ENCODE peak calls at places on chromosomes 4 and X, in four cellular contexts. One of them, this sample, is unnamed.

GRCh38 chr4:153205028-153205648 is 895 bp downstream of the TRIM2 start:
- DNase-seq in body of pancreas: peak
- DNase-seq in epithelial cell of prostate: no peak
- DNase-seq in PC-3: peak
- DNase-seq in this sample: no peak

GRCh38 chrX:141814213-141814857 is 23.8 kb upstream of the MAGEC3 start:
- DNase-seq in body of pancreas: peak
- DNase-seq in epithelial cell of prostate: no peak
- DNase-seq in PC-3: peak
- DNase-seq in this sample: no peak

GRCh38 chrX:48826135-48826875 is at the start of gene ERAS:
- DNase-seq in body of pancreas: no peak
- DNase-seq in epithelial cell of prostate: no peak
- DNase-seq in PC-3: no peak
- DNase-seq in this sample: no peak

GRCh38 chr4:151753056-151753455 is 7.8 kb downstream of the GATB start:
- DNase-seq in body of pancreas: no peak
- DNase-seq in epithelial cell of prostate: peak
- DNase-seq in PC-3: peak
- DNase-seq in this sample: peak

GRCh38 chr4:75555294-75556164 is at the start of gene ODAPH:
- DNase-seq in body of pancreas: no peak
- DNase-seq in epithelial cell of prostate: peak
- DNase-seq in PC-3: peak
- DNase-seq in this sample: peak

GRCh38 chr4:169251291-169252235 is 19.2 kb downstream of the SH3RF1 start:
- DNase-seq in body of pancreas: no peak
- DNase-seq in epithelial cell of prostate: no peak
- DNase-seq in PC-3: peak
- DNase-seq in this sample: no peak

GRCh38 chr4:128249787-128250668 is 37.6 kb downstream of the PGRMC2 start:
- DNase-seq in body of pancreas: no peak
- DNase-seq in epithelial cell of prostate: no peak
- DNase-seq in PC-3: peak
- DNase-seq in this sample: no peak

GRCh38 chr4:185204238-185204910 is 574 bp upstream of the CFAP97 start:
- DNase-seq in body of pancreas: no peak
- DNase-seq in epithelial cell of prostate: no peak
- DNase-seq in PC-3: peak
- DNase-seq in this sample: peak

GRCh38 chr4:73726000-73726399 is 14.4 kb upstream of the CXCL8 start:
- DNase-seq in body of pancreas: peak
- DNase-seq in epithelial cell of prostate: no peak
- DNase-seq in PC-3: peak
- DNase-seq in this sample: peak

GRCh38 chr4:57098945-57099344 is 11.2 kb downstream of the IGFBP7 start:
- DNase-seq in body of pancreas: no peak
- DNase-seq in epithelial cell of prostate: no peak
- DNase-seq in PC-3: no peak
- DNase-seq in this sample: no peak

GRCh38 chr4:151431728-151432127 is 22.8 kb downstream of the FHIP1A start:
- DNase-seq in body of pancreas: no peak
- DNase-seq in epithelial cell of prostate: no peak
- DNase-seq in PC-3: no peak
- DNase-seq in this sample: no peak

GRCh38 chr4:147829401-147830101 is 97.7 kb downstream of the ARHGAP10 start:
- DNase-seq in body of pancreas: peak
- DNase-seq in epithelial cell of prostate: no peak
- DNase-seq in PC-3: no peak
- DNase-seq in this sample: peak

GRCh38 chr4:14054391-14054790 is 426.9 kb upstream of the BOD1L1 start:
- DNase-seq in body of pancreas: no peak
- DNase-seq in epithelial cell of prostate: no peak
- DNase-seq in PC-3: no peak
- DNase-seq in this sample: no peak

GRCh38 chr4:39472396-39472795 is 13.5 kb downstream of the LIAS start:
- DNase-seq in body of pancreas: no peak
- DNase-seq in epithelial cell of prostate: no peak
- DNase-seq in PC-3: no peak
- DNase-seq in this sample: no peak

GRCh38 chr4:177696438-177696966 is 254.3 kb upstream of the AGA start:
- DNase-seq in body of pancreas: no peak
- DNase-seq in epithelial cell of prostate: no peak
- DNase-seq in PC-3: peak
- DNase-seq in this sample: no peak

GRCh38 chr4:14096406-14096965 is 469.0 kb upstream of the BOD1L1 start:
- DNase-seq in body of pancreas: no peak
- DNase-seq in epithelial cell of prostate: no peak
- DNase-seq in PC-3: no peak
- DNase-seq in this sample: no peak

GRCh38 chr4:8099981-8100464 is 58.6 kb downstream of the ABLIM2 start:
- DNase-seq in body of pancreas: peak
- DNase-seq in epithelial cell of prostate: no peak
- DNase-seq in PC-3: no peak
- DNase-seq in this sample: no peak

DNA sequence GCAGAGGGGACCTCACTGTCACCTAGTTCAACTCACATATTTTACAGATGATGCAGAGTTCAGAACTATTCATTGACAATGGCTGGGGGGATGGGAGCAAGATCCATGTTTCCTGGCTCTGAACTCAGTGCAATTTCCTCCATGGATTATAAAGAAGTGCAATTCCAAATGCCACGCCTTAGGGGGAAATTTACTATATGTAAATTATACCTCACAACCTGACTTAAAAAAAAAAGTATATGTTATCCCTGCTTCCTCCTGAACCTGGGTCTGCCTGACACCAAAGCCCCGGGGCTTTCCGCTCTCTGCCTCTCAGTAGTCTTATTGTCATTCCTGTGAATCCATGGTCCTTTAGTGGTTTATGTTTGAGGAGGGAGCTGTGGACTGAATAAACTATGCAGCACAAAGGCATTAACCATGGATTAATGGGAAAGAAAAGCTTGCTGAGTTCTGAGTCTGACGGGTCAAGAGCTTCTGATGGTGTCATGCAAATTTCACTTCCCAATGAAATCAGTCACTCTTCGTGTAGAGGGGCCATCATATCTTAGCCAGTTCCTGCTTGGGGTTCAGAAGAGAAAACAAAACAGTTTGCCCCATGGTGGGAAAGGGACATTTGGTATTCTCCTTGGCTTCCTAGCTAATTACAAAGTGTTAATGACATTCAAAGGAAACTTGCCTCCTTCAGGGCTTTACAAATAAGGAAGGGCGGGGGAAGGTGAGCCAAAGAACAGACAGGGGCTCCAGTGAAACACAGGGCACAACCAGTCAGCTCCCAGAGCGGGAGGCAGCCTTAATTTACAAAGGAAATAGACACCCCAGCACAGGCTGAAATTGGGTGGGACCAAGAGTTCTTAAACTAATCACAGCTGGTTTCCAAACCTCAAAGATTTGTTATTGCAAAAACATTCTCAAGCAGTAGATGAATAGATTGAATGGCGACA is 14.3 kb downstream of the FAM9C start:
- DNase-seq in body of pancreas: no peak
- DNase-seq in epithelial cell of prostate: no peak
- DNase-seq in PC-3: peak
- DNase-seq in this sample: no peak
- H3K27ac ChIP-seq in body of pancreas: peak
- H3K27ac ChIP-seq in epithelial cell of prostate: peak
- H3K27ac ChIP-seq in PC-3: peak
- H3K27ac ChIP-seq in this sample: peak

GRCh38 chrX:71579136-71579989 is 1.1 kb downstream of the GCNA start:
- DNase-seq in body of pancreas: no peak
- DNase-seq in epithelial cell of prostate: no peak
- DNase-seq in PC-3: no peak
- DNase-seq in this sample: no peak

GRCh38 chrX:71577682-71578081 is 555 bp upstream of the GCNA start:
- DNase-seq in body of pancreas: no peak
- DNase-seq in epithelial cell of prostate: no peak
- DNase-seq in PC-3: no peak
- DNase-seq in this sample: no peak

GRCh38 chrX:71578253-71579135 is at the start of gene GCNA:
- DNase-seq in body of pancreas: no peak
- DNase-seq in epithelial cell of prostate: no peak
- DNase-seq in PC-3: no peak
- DNase-seq in this sample: no peak

GRCh38 chrX:71573591-71573990 is 4.6 kb upstream of the GCNA start:
- DNase-seq in body of pancreas: no peak
- DNase-seq in epithelial cell of prostate: no peak
- DNase-seq in PC-3: no peak
- DNase-seq in this sample: no peak
- H3K27ac ChIP-seq in body of pancreas: no peak
- H3K27ac ChIP-seq in epithelial cell of prostate: no peak
- H3K27ac ChIP-seq in PC-3: no peak
- H3K27ac ChIP-seq in this sample: no peak

GRCh38 chrX:150366951-150367545 is 3.9 kb downstream of the MAMLD1 start:
- DNase-seq in body of pancreas: peak
- DNase-seq in epithelial cell of prostate: no peak
- DNase-seq in PC-3: peak
- DNase-seq in this sample: no peak

GRCh38 chrX:150372756-150373155 is 9.6 kb downstream of the MAMLD1 start:
- DNase-seq in body of pancreas: no peak
- DNase-seq in epithelial cell of prostate: no peak
- DNase-seq in PC-3: no peak
- DNase-seq in this sample: no peak

GRCh38 chrX:150371877-150372276 is 8.8 kb downstream of the MAMLD1 start:
- DNase-seq in body of pancreas: no peak
- DNase-seq in epithelial cell of prostate: no peak
- DNase-seq in PC-3: no peak
- DNase-seq in this sample: no peak

GRCh38 chrX:150372280-150372679 is 9.2 kb downstream of the MAMLD1 start:
- DNase-seq in body of pancreas: no peak
- DNase-seq in epithelial cell of prostate: no peak
- DNase-seq in PC-3: no peak
- DNase-seq in this sample: no peak

GRCh38 chrX:150370589-150371312 is 7.6 kb downstream of the MAMLD1 start:
- DNase-seq in body of pancreas: no peak
- DNase-seq in epithelial cell of prostate: no peak
- DNase-seq in PC-3: no peak
- DNase-seq in this sample: no peak
- H3K27ac ChIP-seq in body of pancreas: no peak
- H3K27ac ChIP-seq in epithelial cell of prostate: no peak
- H3K27ac ChIP-seq in PC-3: no peak
- H3K27ac ChIP-seq in this sample: no peak

GRCh38 chr4:86977621-86978184 is 42.9 kb downstream of the AFF1 start:
- DNase-seq in body of pancreas: peak
- DNase-seq in epithelial cell of prostate: peak
- DNase-seq in PC-3: peak
- DNase-seq in this sample: peak
- H3K27ac ChIP-seq in body of pancreas: peak
- H3K27ac ChIP-seq in epithelial cell of prostate: peak
- H3K27ac ChIP-seq in PC-3: peak
- H3K27ac ChIP-seq in this sample: peak

GRCh38 chr4:69831270-69831627 is 28.7 kb downstream of the SULT1E1 start:
- DNase-seq in body of pancreas: no peak
- DNase-seq in epithelial cell of prostate: no peak
- DNase-seq in PC-3: no peak
- DNase-seq in this sample: no peak

GRCh38 chr4:69830529-69831269 is 29.2 kb downstream of the SULT1E1 start:
- DNase-seq in body of pancreas: peak
- DNase-seq in epithelial cell of prostate: peak
- DNase-seq in PC-3: peak
- DNase-seq in this sample: peak

GRCh38 chr4:69831646-69832325 is 28.2 kb downstream of the SULT1E1 start:
- DNase-seq in body of pancreas: peak
- DNase-seq in epithelial cell of prostate: no peak
- DNase-seq in PC-3: no peak
- DNase-seq in this sample: no peak

GRCh38 chr4:69828828-69829227 is 31.1 kb downstream of the SULT1E1 start:
- DNase-seq in body of pancreas: no peak
- DNase-seq in epithelial cell of prostate: no peak
- DNase-seq in PC-3: no peak
- DNase-seq in this sample: no peak

GRCh38 chr4:69829678-69830077 is 30.3 kb downstream of the SULT1E1 start:
- DNase-seq in body of pancreas: no peak
- DNase-seq in epithelial cell of prostate: no peak
- DNase-seq in PC-3: no peak
- DNase-seq in this sample: no peak
- H3K27ac ChIP-seq in body of pancreas: no peak
- H3K27ac ChIP-seq in epithelial cell of prostate: no peak
- H3K27ac ChIP-seq in PC-3: no peak
- H3K27ac ChIP-seq in this sample: no peak

This sample was measured in foreskin keratinocyte.